ENCODE peak calls at places on chromosomes 13 and 19, in four cellular contexts. T, Y, Q and V are unnamed samples.

GRCh38 chr13:113551081-113552000 is 33.2 kb upstream of the TFDP1 start:
- DNase-seq in Y (no peak), T (no peak), Q (no peak), V (no peak)

GRCh38 chr19:42253245-42254082 is 1.5 kb downstream of the ERF start:
- DNase-seq in T (peak), Y (no peak), Q (peak), V (peak)

GRCh38 chr13:35744566-35745203 is 268.2 kb upstream of the MAB21L1 start:
- DNase-seq in T (peak), Y (no peak), Q (no peak), V (no peak)

GRCh38 chr19:3266792-3267469 is 42.5 kb downstream of the CELF5 start:
- DNase-seq in Y (no peak), Q (no peak), T (peak), V (no peak)

GRCh38 chr19:3012522-3013260 is 16.4 kb downstream of the TLE2 start:
- DNase-seq in Q (no peak), Y (no peak), T (no peak), V (no peak)

GRCh38 chr19:28498404-28498976 is 714.5 kb downstream of the UQCRFS1 start:
- DNase-seq in Y (no peak), T (peak), Q (no peak), V (peak)

GRCh38 chr19:17716309-17716929 is 2.9 kb upstream of the MAP1S start:
- DNase-seq in Q (no peak), T (no peak), Y (no peak), V (no peak)

GRCh38 chr13:45479661-45480060 is 14.9 kb downstream of the COG3 start:
- DNase-seq in Y (no peak), T (no peak), Q (no peak), V (no peak)

GRCh38 chr13:110869805-110870706 is 44.8 kb downstream of the ANKRD10 start:
- DNase-seq in Q (peak), Y (peak), T (peak), V (peak)

GRCh38 chr19:858868-859843 is at the start of gene CFD:
- DNase-seq in T (no peak), Q (no peak), Y (no peak), V (no peak)

GRCh38 chr13:112005925-112006324 is 61.0 kb upstream of the SOX1 start:
- DNase-seq in T (no peak), Q (no peak), Y (no peak), V (no peak)
- TF ChIP-seq CTCF in T (no peak), Q (no peak), Y (no peak), V (no peak)

GRCh38 chr13:26052136-26052736 is 420 bp upstream of the SHISA2 start:
- DNase-seq in Y (no peak), Q (no peak), T (no peak), V (no peak)
- H3K4me3 ChIP-seq in Y (peak), Q (no peak), T (peak), V (peak)

GRCh38 chr13:40468227-40468838 is 198.1 kb downstream of the FOXO1 start:
- DNase-seq in Q (no peak), T (no peak), Y (no peak), V (no peak)
- TF ChIP-seq CTCF in Q (no peak), T (no peak), Y (no peak), V (no peak)

DNA sequence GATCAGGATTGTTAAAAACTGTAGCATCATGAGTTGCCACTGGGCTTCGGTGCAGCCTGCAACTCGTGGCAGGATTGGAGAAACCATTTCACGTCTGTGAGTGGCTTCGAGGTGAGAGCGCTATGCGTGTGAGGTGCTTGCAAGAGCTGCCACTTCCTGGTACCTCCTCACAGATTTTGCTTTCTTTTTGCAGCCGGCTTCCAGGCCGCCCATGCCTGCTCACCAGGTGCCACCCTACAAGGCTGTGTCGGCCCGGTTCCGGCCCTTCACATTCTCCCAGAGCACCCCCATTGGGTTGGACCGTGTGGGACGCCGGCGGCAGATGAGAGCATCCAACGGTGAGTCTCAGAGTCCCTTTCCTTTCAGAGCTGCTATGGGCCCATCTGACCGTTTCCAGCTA is 57.9 kb upstream of the C1QTNF9 start:
- DNase-seq in T (no peak), Y (no peak), Q (no peak), V (no peak)
- H3K4me3 ChIP-seq in T (no peak), Y (no peak), Q (no peak), V (no peak)

DNA sequence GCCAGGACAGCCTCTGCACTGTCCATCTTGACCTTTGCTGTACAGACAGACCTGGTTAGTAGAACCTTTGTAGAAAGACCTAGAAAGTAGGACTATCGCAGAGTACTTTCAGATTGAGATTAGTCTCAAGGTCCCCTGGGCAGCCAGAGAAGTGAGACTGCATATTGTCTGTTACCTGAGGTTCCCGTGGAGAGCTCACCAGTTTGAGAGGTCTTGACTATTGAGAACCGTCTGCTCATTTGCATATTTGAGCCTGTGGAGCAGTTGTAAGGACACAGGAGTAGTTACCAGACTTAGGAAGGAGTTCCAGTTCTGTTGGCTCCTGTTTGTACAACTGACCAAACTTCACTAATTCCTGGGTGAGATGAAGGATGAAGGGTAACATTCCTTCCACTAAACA is 66.2 kb downstream of the SPATA13 start:
- DNase-seq in Q (no peak), Y (no peak), T (no peak), V (no peak)
- TF ChIP-seq CTCF in Q (no peak), Y (no peak), T (no peak), V (no peak)

GRCh38 chr13:99689955-99690354 is 188.7 kb downstream of the TM9SF2 start:
- DNase-seq in Q (no peak), T (no peak), Y (no peak), V (no peak)

GRCh38 chr13:99687728-99688397 is 186.6 kb downstream of the TM9SF2 start:
- DNase-seq in Y (no peak), T (peak), Q (no peak), V (peak)

GRCh38 chr13:99686944-99687382 is 185.7 kb downstream of the TM9SF2 start:
- DNase-seq in Y (no peak), T (no peak), Q (no peak), V (no peak)

GRCh38 chr13:99688776-99689175 is 187.5 kb downstream of the TM9SF2 start:
- DNase-seq in Q (no peak), T (no peak), Y (no peak), V (no peak)

GRCh38 chr13:99686157-99686572 is 184.9 kb downstream of the TM9SF2 start:
- DNase-seq in T (peak), Y (no peak), Q (no peak), V (peak)
- H3K4me3 ChIP-seq in T (no peak), Y (no peak), Q (no peak), V (no peak)

GRCh38 chr19:34403784-34404108 is 453 bp upstream of the PDCD2L start:
- DNase-seq in Q (no peak), Y (no peak), T (no peak), V (no peak)
- TF ChIP-seq CTCF in Q (no peak), Y (no peak), T (no peak), V (no peak)